ENCODE peak calls at places on chromosomes 4 and X, in five cellular contexts. N, L, F, B and H are unnamed samples.

GRCh38 chr4:119087121-119087520 is 48.5 kb upstream of the MYOZ2 start:
- DNase-seq in N (no peak), L (no peak), F (no peak), B (no peak), H (no peak)

GRCh38 chr4:184536070-184536880 is 61.9 kb upstream of the IRF2 start:
- DNase-seq in N (no peak), L (no peak), F (no peak), B (no peak), H (no peak)

GRCh38 chrX:17464196-17464595 is 89.2 kb downstream of the NHS start:
- DNase-seq in N (no peak), L (no peak), F (no peak), B (no peak), H (no peak)

GRCh38 chr4:86594559-86595425 is 677 bp downstream of the PTPN13 start:
- DNase-seq in N (peak; percentile 47), L (no peak), F (peak; percentile 13), B (no peak), H (peak; percentile 55)

GRCh38 chr4:3123201-3123671 is 48.8 kb downstream of the HTT start:
- DNase-seq in N (no peak), L (no peak), F (no peak), B (no peak), H (no peak)

GRCh38 chr4:8433181-8433580 is 7.3 kb downstream of the ACOX3 start:
- DNase-seq in N (no peak), L (no peak), F (no peak), B (no peak), H (no peak)

GRCh38 chrX:129161108-129161507 is 362.2 kb downstream of the SMARCA1 start:
- DNase-seq in N (no peak), L (no peak), F (no peak), B (no peak), H (no peak)

GRCh38 chrX:53288173-53288572 is 6.8 kb upstream of the IQSEC2 start:
- DNase-seq in N (no peak), L (peak; percentile 42), F (no peak), B (no peak), H (no peak)

GRCh38 chr4:129220254-129220653 is 124.3 kb downstream of the C4orf33 start:
- DNase-seq in N (no peak), L (no peak), F (no peak), B (no peak), H (no peak)

GRCh38 chr4:66178901-66179300 is 508.6 kb upstream of the EPHA5 start:
- DNase-seq in N (no peak), L (no peak), F (no peak), B (no peak), H (no peak)

GRCh38 chrX:24838624-24839023 is 144.9 kb downstream of the POLA1 start:
- DNase-seq in N (no peak), L (peak; percentile 27), F (no peak), B (peak; percentile 35), H (peak; percentile 3)

GRCh38 chrX:12974217-12974796 is 603 bp upstream of the TMSB4X start:
- DNase-seq in N (peak; percentile 48), L (peak; percentile 38), F (no peak), B (peak; percentile 59), H (no peak)

GRCh38 chrX:149124526-149125108 is 380.5 kb downstream of the IDS start:
- DNase-seq in N (no peak), L (no peak), F (no peak), B (no peak), H (no peak)

GRCh38 chrX:64395568-64395929 is 297 bp upstream of the MTMR8 start:
- DNase-seq in N (no peak), L (no peak), F (no peak), B (no peak), H (no peak)

GRCh38 chr4:2873329-2873728 is 29.7 kb downstream of the ADD1 start:
- DNase-seq in N (no peak), L (no peak), F (no peak), B (no peak), H (no peak)

GRCh38 chr4:2304877-2305561 is 43.1 kb upstream of the MXD4 start:
- DNase-seq in N (no peak), L (no peak), F (no peak), B (no peak), H (no peak)

GRCh38 chrX:43605351-43605750 is 50.7 kb upstream of the MAOA start:
- DNase-seq in N (no peak), L (no peak), F (no peak), B (no peak), H (no peak)

GRCh38 chr4:151568966-151569365 is 160.0 kb downstream of the FHIP1A start:
- DNase-seq in N (no peak), L (no peak), F (no peak), B (no peak), H (no peak)

GRCh38 chr4:57095245-57095644 is 14.9 kb downstream of the IGFBP7 start:
- DNase-seq in N (no peak), L (no peak), F (no peak), B (no peak), H (no peak)

GRCh38 chr4:25284466-25284865 is 28.1 kb upstream of the ZCCHC4 start:
- DNase-seq in N (no peak), L (no peak), F (no peak), B (no peak), H (no peak)

GRCh38 chrX:68492583-68492982 is 6.3 kb upstream of the YIPF6 start:
- DNase-seq in N (no peak), L (no peak), F (no peak), B (no peak), H (no peak)

GRCh38 chrX:150044556-150044955 is 106.3 kb upstream of the EOLA2 start:
- DNase-seq in N (no peak), L (no peak), F (no peak), B (no peak), H (no peak)

GRCh38 chrX:41779058-41779564 is 55.1 kb downstream of the GPR82 start:
- DNase-seq in N (no peak), L (no peak), F (peak; percentile 47), B (no peak), H (no peak)

GRCh38 chr4:127849505-127850234 is 31.0 kb upstream of the PLK4 start:
- DNase-seq in N (no peak), L (no peak), F (no peak), B (no peak), H (no peak)

GRCh38 chrX:16836371-16836770 is 33.8 kb downstream of the RBBP7 start:
- DNase-seq in N (no peak), L (peak; percentile 46), F (no peak), B (peak; percentile 13), H (peak; percentile 43)

GRCh38 chrX:149531599-149531998 is 9.2 kb upstream of the EOLA1 start:
- DNase-seq in N (no peak), L (no peak), F (no peak), B (peak; percentile 39), H (no peak)

GRCh38 chr4:79390890-79391289 is 17.1 kb downstream of the GK2 start:
- DNase-seq in N (no peak), L (no peak), F (no peak), B (no peak), H (no peak)

GRCh38 chr4:146640021-146640425 is 1.3 kb downstream of the POU4F2 start:
- DNase-seq in N (no peak), L (no peak), F (no peak), B (no peak), H (no peak)

GRCh38 chr4:1985780-1986577 is 22.8 kb downstream of the NELFA start:
- DNase-seq in N (no peak), L (no peak), F (no peak), B (no peak), H (no peak)

GRCh38 chrX:106397788-106398538 is 213.8 kb upstream of the RADX start:
- DNase-seq in N (no peak), L (no peak), F (peak; percentile 21), B (peak; percentile 7), H (no peak)
- TF ChIP-seq CTCF in N (peak; percentile 16), L (peak; percentile 36), F (peak; percentile 46), B (peak; percentile 50), H (no peak)

GRCh38 chrX:132671229-132671641 is 182.4 kb upstream of the MBNL3 start:
- DNase-seq in N (no peak), L (no peak), F (no peak), B (no peak), H (no peak)

GRCh38 chrX:132677233-132677716 is 188.4 kb upstream of the MBNL3 start:
- DNase-seq in N (no peak), L (no peak), F (no peak), B (no peak), H (no peak)

GRCh38 chrX:132676102-132676501 is 187.3 kb upstream of the MBNL3 start:
- DNase-seq in N (no peak), L (no peak), F (no peak), B (no peak), H (peak; percentile 2)

DNA sequence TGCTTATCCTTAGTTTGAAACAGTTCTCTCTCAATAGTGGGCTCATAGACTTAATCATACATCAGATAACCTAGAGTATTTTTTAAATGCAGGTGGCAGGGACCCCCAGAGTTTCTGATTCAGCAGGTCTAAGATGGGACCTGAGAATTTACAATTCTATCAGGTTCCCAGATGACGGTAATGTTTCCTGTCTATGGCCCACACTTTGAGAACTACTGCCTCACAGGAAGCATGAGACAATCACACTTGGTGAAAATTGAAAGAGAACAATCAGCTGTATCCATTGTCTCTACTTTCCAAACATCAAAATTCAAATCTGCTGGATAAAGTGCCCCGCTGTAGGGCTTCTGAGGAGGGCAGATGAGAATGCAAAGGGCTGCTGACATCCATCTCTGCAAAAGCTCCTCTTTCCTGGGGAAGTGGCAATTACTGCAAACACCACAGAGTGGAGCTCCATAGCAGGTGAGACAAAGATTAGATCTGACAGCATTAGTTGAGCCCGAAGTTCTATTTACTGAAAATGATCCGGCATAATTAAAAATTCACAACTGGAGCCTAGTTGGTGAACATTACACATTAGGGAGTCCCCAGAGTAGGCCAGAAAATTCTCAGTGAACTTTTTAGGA is 187.8 kb upstream of the MBNL3 start:
- DNase-seq in N (no peak), L (no peak), F (no peak), B (no peak), H (peak; percentile 7)
- TF ChIP-seq CTCF in N (no peak), L (peak; percentile 35), F (no peak), B (no peak), H (no peak)

DNA sequence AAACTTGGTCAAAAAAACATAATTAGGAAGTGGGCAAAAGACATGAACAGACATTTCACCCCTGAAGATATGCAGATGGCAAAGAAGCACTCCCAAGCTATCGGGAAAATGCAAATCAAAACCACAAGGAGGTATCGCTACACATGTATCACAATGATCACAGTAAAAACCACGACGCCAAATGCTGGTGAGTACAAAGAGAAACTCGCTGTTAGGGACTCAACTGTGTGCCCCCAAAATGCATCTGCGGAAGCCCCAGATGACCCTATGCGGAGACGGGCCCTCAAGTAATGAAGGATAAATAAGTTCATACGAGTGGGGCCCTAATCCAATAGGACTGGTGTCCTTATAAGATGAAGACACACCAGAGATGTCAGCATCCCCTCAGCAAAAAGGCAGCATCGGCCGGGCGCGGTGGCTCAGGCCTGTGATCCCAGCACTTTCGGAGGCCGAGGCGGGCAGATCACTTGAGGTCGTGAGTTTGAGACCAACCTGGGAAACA is 10.2 kb downstream of the GAK start:
- DNase-seq in N (no peak), L (no peak), F (no peak), B (peak; percentile 72), H (no peak)
- TF ChIP-seq CTCF in N (no peak), L (no peak), F (no peak), B (no peak), H (no peak)

GRCh38 chr4:74133786-74134499 is 24.0 kb upstream of the MTHFD2L start:
- DNase-seq in N (peak; percentile 28), L (peak; percentile 77), F (peak; percentile 86), B (peak; percentile 63), H (peak; percentile 82)

DNA sequence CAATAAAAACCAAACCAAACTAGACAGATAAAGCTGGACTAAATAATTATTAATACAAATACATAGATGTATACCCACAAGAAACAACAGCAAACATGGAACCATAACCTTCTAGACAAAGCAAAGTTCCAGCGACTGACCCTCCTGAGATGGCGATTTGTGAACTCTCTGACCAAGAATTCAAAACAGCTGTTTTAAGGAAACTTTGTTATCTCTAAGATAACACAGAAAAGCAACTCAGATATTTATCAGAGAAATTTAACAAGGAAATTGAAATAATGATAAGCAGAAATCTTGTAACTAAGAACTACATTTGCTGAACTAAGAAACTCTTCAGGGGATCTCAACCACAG is 23.4 kb upstream of the MTHFD2L start:
- DNase-seq in N (no peak), L (no peak), F (no peak), B (no peak), H (no peak)
- TF ChIP-seq CTCF in N (no peak), L (no peak), F (no peak), B (peak; percentile 19), H (no peak)